ENCODE peak calls at places on chromosome 12, in five cellular contexts. V is globus pallidus, P is heart left ventricle, J is cardiac fibroblast, Z is endothelial cell. D is an unnamed sample.

GRCh38 chr12:122322501-122322900 is 56.2 kb upstream of the VPS33A start:
- DNase-seq in J (peak; percentile 18), Z (no peak), P (no peak), V (no peak), D (no peak)

GRCh38 chr12:94185801-94186200 is 37.4 kb downstream of the PLXNC1 start:
- DNase-seq in Z (no peak), P (no peak), V (no peak), J (no peak), D (no peak)

GRCh38 chr12:77925536-77926108 is 94.9 kb downstream of the NAV3 start:
- DNase-seq in Z (peak; percentile 67), J (peak; percentile 96), P (peak; percentile 76), V (peak; percentile 82), D (peak; percentile 69)

GRCh38 chr12:54404061-54405004 is 14.7 kb downstream of the ITGA5 start:
- DNase-seq in Z (peak; percentile 70), V (no peak), J (peak; percentile 77), P (peak; percentile 12), D (peak; percentile 92)

GRCh38 chr12:94162108-94162507 is 13.7 kb downstream of the PLXNC1 start:
- DNase-seq in J (no peak), Z (no peak), V (no peak), P (no peak), D (no peak)

GRCh38 chr12:32920506-32921085 is 24.0 kb upstream of the PKP2 start:
- DNase-seq in Z (no peak), J (peak; percentile 15), V (no peak), P (no peak), D (no peak)

GRCh38 chr12:112005419-112006395 is 7.3 kb downstream of the TMEM116 start:
- DNase-seq in P (peak; percentile 57), V (no peak), Z (no peak), J (no peak), D (peak; percentile 72)

GRCh38 chr12:57765003-57765697 is 1.7 kb downstream of the CYP27B1 start:
- DNase-seq in J (peak; percentile 32), Z (peak; percentile 44), P (no peak), V (no peak), D (peak; percentile 71)

GRCh38 chr12:7112041-7112440 is 3.0 kb upstream of the C1RL start:
- DNase-seq in V (no peak), P (no peak), J (peak; percentile 62), Z (no peak), D (no peak)

D was measured in WTC11.